ENCODE peak calls at places on chromosomes 16 and 17, in nine cellular contexts. P, N, K, S, J, C, V, G and T are unnamed samples.

GRCh38 chr17:16933317-16934132 is 38.4 kb downstream of the TNFRSF13B start:
- DNase-seq in P (no peak), N (no peak), K (no peak), S (no peak), J (no peak), C (no peak), V (no peak), G (peak; percentile 22), T (no peak)

GRCh38 chr16:86903068-86903467 is 324.7 kb downstream of the FOXL1 start:
- DNase-seq in P (no peak), N (no peak), K (no peak), S (no peak), J (no peak), C (no peak), V (no peak), G (no peak), T (no peak)

GRCh38 chr16:16144416-16144815 is 78.9 kb downstream of the ABCC6 start:
- DNase-seq in P (peak; percentile 19), N (no peak), K (no peak), S (no peak), J (peak; percentile 39), C (no peak), V (no peak), G (peak; percentile 7), T (no peak)

GRCh38 chr16:67719778-67720144 is 645 bp upstream of the GFOD2 start:
- DNase-seq in P (peak; percentile 79), N (peak; percentile 31), K (peak; percentile 58), S (peak; percentile 18), J (peak; percentile 37), C (peak; percentile 52), V (no peak), G (no peak), T (peak; percentile 88)

GRCh38 chr17:13346081-13346533 is 255.6 kb downstream of the HS3ST3A1 start:
- DNase-seq in P (peak; percentile 97), N (no peak), K (no peak), S (no peak), J (no peak), C (no peak), V (no peak), G (peak; percentile 73), T (peak; percentile 37)

GRCh38 chr16:28192811-28193529 is 18.8 kb downstream of the XPO6 start:
- DNase-seq in P (no peak), N (no peak), K (no peak), S (peak; percentile 81), J (no peak), C (no peak), V (no peak), G (no peak), T (no peak)

GRCh38 chr17:65446838-65447526 is 114.5 kb downstream of the AXIN2 start:
- DNase-seq in P (no peak), N (no peak), K (no peak), S (no peak), J (no peak), C (no peak), V (no peak), G (no peak), T (no peak)

GRCh38 chr16:1134776-1135458 is 18.0 kb upstream of the CACNA1H start:
- DNase-seq in P (no peak), N (no peak), K (no peak), S (no peak), J (no peak), C (no peak), V (no peak), G (no peak), T (no peak)

GRCh38 chr16:57071840-57072541 is 20.4 kb upstream of the CPNE2 start:
- DNase-seq in P (peak; percentile 67), N (no peak), K (no peak), S (no peak), J (no peak), C (no peak), V (no peak), G (peak; percentile 72), T (no peak)

GRCh38 chr17:40107266-40107980 is 7.0 kb upstream of the NR1D1 start:
- DNase-seq in P (peak; percentile 55), N (peak; percentile 51), K (no peak), S (peak; percentile 34), J (peak; percentile 25), C (no peak), V (no peak), G (no peak), T (no peak)
- H3K4me1 ChIP-seq in P (peaks cover 60% of the 10 kb centered on the region), N (peaks cover 53% of the 10 kb centered on the region), K (peaks cover 65% of the 10 kb centered on the region), S (peaks cover 97% of the 10 kb centered on the region), J (peaks cover 98% of the 10 kb centered on the region), C (peaks cover 26% of the 10 kb centered on the region), V (peaks cover 36% of the 10 kb centered on the region), G (peaks cover 44% of the 10 kb centered on the region), T (peaks cover 9% of the 10 kb centered on the region)

GRCh38 chr17:57876023-57876865 is 26.4 kb upstream of the MRPS23 start:
- DNase-seq in P (no peak), N (no peak), K (no peak), S (no peak), J (no peak), C (no peak), V (no peak), G (peak; percentile 28), T (no peak)
- H3K4me1 ChIP-seq in P (peaks cover 75% of the 10 kb centered on the region), N (peaks cover 27% of the 10 kb centered on the region), K (peaks cover 95% of the 10 kb centered on the region), S (peaks cover 5% of the 10 kb centered on the region), J (peaks cover 74% of the 10 kb centered on the region), C (peaks cover 67% of the 10 kb centered on the region), V (peaks cover 80% of the 10 kb centered on the region), G (peaks cover 77% of the 10 kb centered on the region), T (peaks cover 28% of the 10 kb centered on the region)

GRCh38 chr16:8959921-8960787 is 3.6 kb downstream of the USP7 start:
- DNase-seq in P (peak; percentile 42), N (no peak), K (no peak), S (peak; percentile 21), J (no peak), C (peak; percentile 52), V (no peak), G (no peak), T (peak; percentile 43)

GRCh38 chr16:8962393-8963009 is 1.2 kb downstream of the USP7 start:
- DNase-seq in P (peak; percentile 48), N (no peak), K (no peak), S (peak; percentile 57), J (no peak), C (peak; percentile 53), V (no peak), G (peak; percentile 8), T (peak; percentile 39)

GRCh38 chr16:8960788-8961109 is 3.0 kb downstream of the USP7 start:
- DNase-seq in P (no peak), N (no peak), K (no peak), S (no peak), J (no peak), C (no peak), V (no peak), G (no peak), T (no peak)

GRCh38 chr16:8963010-8963824 is 489 bp downstream of the USP7 start:
- DNase-seq in P (peak; percentile 60), N (no peak), K (no peak), S (no peak), J (no peak), C (peak; percentile 75), V (no peak), G (no peak), T (no peak)

GRCh38 chr16:8961811-8962390 is 1.8 kb downstream of the USP7 start:
- DNase-seq in P (no peak), N (no peak), K (no peak), S (no peak), J (no peak), C (no peak), V (no peak), G (peak; percentile 11), T (no peak)
- H3K4me1 ChIP-seq in P (peaks cover 53% of the 10 kb centered on the region), N (peaks cover 26% of the 10 kb centered on the region), K (peaks cover 53% of the 10 kb centered on the region), S (peaks cover 51% of the 10 kb centered on the region), J (peaks cover 64% of the 10 kb centered on the region), C (peaks cover 41% of the 10 kb centered on the region), V (peaks cover 41% of the 10 kb centered on the region), G (peaks cover 31% of the 10 kb centered on the region), T (peaks cover 24% of the 10 kb centered on the region)

DNA sequence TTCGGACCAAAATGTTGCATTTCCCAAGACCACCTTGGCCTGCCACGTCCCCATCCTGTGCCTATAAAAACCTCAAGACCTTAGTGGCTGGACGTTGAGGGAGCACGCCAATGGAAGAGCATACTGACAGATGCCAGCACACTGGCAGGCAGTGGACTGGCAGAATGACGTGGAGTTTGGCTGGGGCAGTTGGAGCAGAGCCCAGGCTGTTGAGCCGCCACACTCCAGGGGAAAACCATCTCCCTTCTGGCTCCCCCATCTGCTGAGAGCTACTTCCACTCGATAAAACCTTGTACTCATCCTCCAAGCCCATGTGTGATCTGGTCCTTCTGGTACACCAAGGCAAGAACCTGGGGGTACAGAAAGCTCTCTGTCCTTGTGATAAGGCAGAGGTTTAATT is 494.1 kb downstream of the CDH11 start:
- DNase-seq in P (no peak), N (no peak), K (no peak), S (no peak), J (peak; percentile 84), C (no peak), V (no peak), G (no peak), T (no peak)
- H3K4me1 ChIP-seq in P (peaks cover 4% of the 10 kb centered on the region), N (no peaks in the 10 kb centered on the region), K (no peaks in the 10 kb centered on the region), S (no peaks in the 10 kb centered on the region), J (peaks cover 5% of the 10 kb centered on the region), C (peaks cover 5% of the 10 kb centered on the region), V (no peaks in the 10 kb centered on the region), G (no peaks in the 10 kb centered on the region), T (no peaks in the 10 kb centered on the region)

DNA sequence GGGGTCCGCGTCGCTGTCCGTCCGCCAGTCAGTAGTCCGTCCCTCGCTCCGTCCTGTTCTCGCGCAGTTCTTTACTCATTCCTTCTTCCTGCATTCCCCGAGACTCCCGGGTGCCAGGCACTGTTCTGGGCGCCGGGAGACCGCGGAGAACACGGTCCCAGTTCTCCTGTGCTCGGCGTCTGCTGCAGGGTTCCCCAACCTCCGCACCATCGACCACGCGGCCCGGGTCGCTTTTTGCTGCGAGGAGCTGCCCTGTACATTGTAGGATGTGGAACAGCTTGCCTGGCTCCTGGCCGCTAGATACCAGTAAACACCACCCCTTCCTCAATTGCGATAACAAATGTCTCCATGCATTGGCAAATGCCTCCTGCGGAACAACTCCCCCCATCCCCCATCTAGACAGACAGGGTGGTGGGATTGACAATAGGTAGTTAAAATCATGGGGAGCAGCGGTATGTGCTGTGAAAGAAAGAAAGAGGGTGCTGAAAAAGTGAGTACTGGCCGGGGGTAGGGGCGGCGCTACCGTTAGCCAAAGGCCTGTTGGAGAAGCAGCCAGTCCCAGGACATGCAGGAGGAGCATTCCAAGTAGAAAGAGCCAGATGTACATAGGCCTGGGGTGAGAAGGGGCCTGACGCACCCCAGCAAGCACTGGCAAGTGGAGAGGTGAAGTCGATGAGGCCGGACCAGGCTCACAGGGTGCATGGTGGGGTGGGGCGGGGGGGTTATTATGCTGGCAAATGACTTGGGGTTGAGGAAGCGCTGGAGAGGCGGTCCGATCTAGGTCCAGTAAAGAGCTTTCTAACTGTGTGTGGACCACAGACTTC is 655 bp downstream of the TRAF7 start:
- DNase-seq in P (peak; percentile 84), N (peak; percentile 50), K (no peak), S (no peak), J (no peak), C (peak; percentile 58), V (no peak), G (peak; percentile 25), T (peak; percentile 59)
- H3K4me1 ChIP-seq in P (peaks cover 45% of the 10 kb centered on the region), N (peaks cover 26% of the 10 kb centered on the region), K (peaks cover 62% of the 10 kb centered on the region), S (peaks cover 58% of the 10 kb centered on the region), J (peaks cover 84% of the 10 kb centered on the region), C (peaks cover 29% of the 10 kb centered on the region), V (peaks cover 48% of the 10 kb centered on the region), G (peaks cover 30% of the 10 kb centered on the region), T (peaks cover 7% of the 10 kb centered on the region)